ENCODE peak calls at places on chromosome 22, in four cellular contexts. I is thoracic aorta, D is GM23338, Z is breast epithelium. A is an unnamed sample.

GRCh38 chr22:36528795-36529718 is at the start of gene EIF3D:
- DNase-seq in I (peak), D (peak), Z (peak), A (peak)

GRCh38 chr22:50191041-50191740 is 5.5 kb downstream of the TRABD start:
- DNase-seq in I (no peak), D (no peak), Z (no peak), A (no peak)

GRCh38 chr22:38228873-38229740 is 27.3 kb downstream of the MAFF start:
- DNase-seq in I (peak), D (no peak), Z (peak), A (no peak)

GRCh38 chr22:36454916-36455570 is 26.4 kb downstream of the TXN2 start:
- DNase-seq in I (peak), D (peak), Z (peak), A (peak)

GRCh38 chr22:43743131-43743530 is 69.0 kb downstream of the EFCAB6 start:
- DNase-seq in I (no peak), D (peak), Z (no peak), A (no peak)

GRCh38 chr22:47192651-47193437 is 430.4 kb downstream of the TBC1D22A start:
- DNase-seq in I (no peak), D (no peak), Z (peak), A (no peak)

GRCh38 chr22:41966607-41967240 is 2.5 kb upstream of the SEPTIN3 start:
- DNase-seq in I (no peak), D (peak), Z (no peak), A (peak)

GRCh38 chr22:44685384-44686056 is 16.5 kb upstream of the PRR5 start:
- DNase-seq in I (no peak), D (peak), Z (no peak), A (no peak)

GRCh38 chr22:33747029-33747428 is 173.2 kb downstream of the LARGE1 start:
- DNase-seq in I (no peak), D (no peak), Z (no peak), A (no peak)

GRCh38 chr22:44712156-44712555 is 10.2 kb downstream of the PRR5 start:
- DNase-seq in I (no peak), D (no peak), Z (no peak), A (no peak)

GRCh38 chr22:22546490-22546889 is 12.6 kb downstream of the PRAME start:
- DNase-seq in I (no peak), D (no peak), Z (no peak), A (no peak)

GRCh38 chr22:35915477-35916013 is 113.1 kb downstream of the RBFOX2 start:
- DNase-seq in I (no peak), D (no peak), Z (no peak), A (no peak)

GRCh38 chr22:32660292-32660691 is 141.2 kb upstream of the TIMP3 start:
- DNase-seq in I (no peak), D (peak), Z (peak), A (no peak)

GRCh38 chr22:47175151-47175760 is 412.8 kb downstream of the TBC1D22A start:
- DNase-seq in I (no peak), D (no peak), Z (peak), A (peak)

GRCh38 chr22:50225200-50225969 is 19.4 kb downstream of the TUBGCP6 start:
- DNase-seq in I (no peak), D (no peak), Z (no peak), A (no peak)

GRCh38 chr22:37711490-37711889 is 14.6 kb downstream of the TRIOBP start:
- DNase-seq in I (no peak), D (no peak), Z (no peak), A (no peak)

GRCh38 chr22:50118557-50119168 is 28.9 kb downstream of the MOV10L1 start:
- DNase-seq in I (no peak), D (no peak), Z (no peak), A (peak)

GRCh38 chr22:46635756-46636155 is 15.6 kb downstream of the GRAMD4 start:
- DNase-seq in I (no peak), D (peak), Z (no peak), A (no peak)

GRCh38 chr22:45886502-45886901 is 90.5 kb downstream of the WNT7B start:
- DNase-seq in I (no peak), D (no peak), Z (no peak), A (no peak)

GRCh38 chr22:46007003-46007847 is 30.3 kb upstream of the WNT7B start:
- DNase-seq in I (no peak), D (no peak), Z (peak), A (no peak)

DNA sequence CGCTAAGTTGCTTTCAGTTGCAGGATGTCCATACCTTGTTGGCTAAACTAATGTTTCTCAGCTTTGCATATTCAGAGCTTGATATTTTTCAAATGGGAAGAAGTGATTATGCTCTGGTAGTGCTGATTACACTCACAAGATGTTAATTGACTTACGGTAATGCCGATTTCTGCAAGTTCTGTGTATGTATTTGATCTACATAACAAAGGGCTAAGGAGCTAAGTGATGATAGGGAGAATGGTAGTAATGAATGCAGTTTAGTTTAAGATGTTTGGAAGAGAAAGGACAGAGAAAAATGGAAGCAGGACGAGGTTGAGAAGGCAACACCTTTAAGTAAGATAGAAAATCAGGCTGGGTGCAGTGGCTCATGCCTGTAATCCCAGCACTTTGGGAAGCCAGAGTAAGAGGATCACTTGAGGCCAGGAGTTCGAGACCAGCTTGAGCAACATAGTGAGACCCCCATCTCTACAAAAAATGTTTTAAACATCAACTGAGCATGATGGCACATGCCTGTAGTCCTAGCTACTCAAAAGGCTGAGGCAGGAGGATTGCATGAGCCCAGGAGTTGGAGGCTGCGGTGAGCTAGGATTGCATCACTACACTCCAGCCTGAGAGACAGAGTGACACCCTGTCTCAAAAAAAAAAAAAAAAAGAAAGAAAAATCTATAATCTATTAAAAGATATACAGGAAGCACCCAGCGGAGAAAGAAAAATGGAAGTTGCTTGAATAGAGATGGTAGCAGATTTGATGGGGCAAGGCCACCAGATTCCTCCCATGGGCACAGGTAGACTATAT is 61.6 kb downstream of the FAM83F start:
- DNase-seq in I (no peak), D (no peak), Z (no peak), A (no peak)
- H3K4me3 ChIP-seq in I (no peak), D (peak), Z (no peak), A (no peak)

DNA sequence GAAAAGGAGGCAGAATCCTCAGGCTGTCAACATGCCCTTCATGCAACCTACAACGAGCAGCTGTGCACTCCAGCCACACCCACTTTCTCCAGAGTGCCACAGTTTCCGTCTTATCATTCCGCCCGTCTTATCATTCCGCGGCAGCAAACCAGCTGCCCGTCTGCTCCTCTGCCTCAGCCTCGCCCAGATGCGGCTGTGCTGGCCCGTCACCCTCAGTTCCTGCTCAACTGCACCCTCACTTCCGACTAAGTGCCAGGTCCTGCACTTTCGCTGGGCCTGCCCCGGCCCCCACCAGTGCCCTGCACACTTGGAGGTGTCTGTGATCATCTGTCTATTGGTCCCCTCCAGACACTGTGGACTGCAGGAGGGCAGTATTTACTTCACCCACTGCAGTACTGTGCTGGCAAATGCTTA is 43.7 kb downstream of the MICAL3 start:
- DNase-seq in I (no peak), D (no peak), Z (no peak), A (no peak)
- H3K27ac ChIP-seq in I (no peak), D (no peak), Z (no peak), A (no peak)

GRCh38 chr22:26952004-26952403 is 294.6 kb downstream of the MIAT start:
- DNase-seq in I (no peak), D (no peak), Z (no peak), A (no peak)
- H3K4me3 ChIP-seq in I (no peak), D (peak), Z (no peak), A (no peak)

DNA sequence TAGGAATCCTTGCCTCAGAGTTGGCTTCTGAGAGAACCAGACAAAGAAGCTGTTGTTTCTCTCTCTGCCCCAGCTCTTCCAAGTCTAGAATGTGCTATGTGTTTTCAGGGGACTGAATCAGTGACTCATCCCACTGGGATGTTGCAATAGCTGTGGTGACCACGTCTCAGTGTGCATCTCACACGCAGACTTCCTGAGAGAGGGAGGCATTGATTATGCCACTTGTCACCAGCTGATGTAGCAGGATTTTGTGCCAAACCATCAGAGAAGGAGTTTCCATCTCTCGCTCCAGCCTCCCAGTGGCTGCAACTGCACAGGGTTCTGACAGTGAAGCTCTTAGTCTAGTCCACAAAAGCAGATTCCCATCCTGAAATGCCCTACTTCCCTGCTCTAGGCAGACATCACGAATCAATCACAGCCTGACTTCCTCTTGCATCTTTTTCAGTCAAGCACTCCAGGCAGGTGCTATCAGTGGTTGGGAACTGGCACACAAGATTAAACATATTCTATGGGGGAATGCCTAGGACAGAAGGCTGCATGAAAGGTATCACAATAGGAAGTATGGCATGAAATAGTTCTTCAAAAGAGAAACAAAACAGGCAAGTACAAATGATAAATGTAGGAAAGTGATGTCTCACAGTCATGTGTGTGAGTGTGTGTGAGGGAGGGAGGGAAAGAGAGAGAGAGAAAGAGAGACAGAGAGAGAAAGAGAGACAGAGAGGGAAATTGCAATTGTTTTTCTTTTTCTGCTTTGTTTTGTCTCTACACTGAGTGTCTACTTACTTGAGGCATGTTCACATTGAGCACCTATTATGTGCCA is 456.0 kb downstream of the MIAT start:
- DNase-seq in I (peak), D (no peak), Z (no peak), A (no peak)
- H3K27ac ChIP-seq in I (no peak), D (no peak), Z (peak), A (peak)

GRCh38 chr22:23896166-23896522 is 2.0 kb downstream of the MIF start:
- DNase-seq in I (no peak), D (no peak), Z (no peak), A (no peak)
- H3K4me3 ChIP-seq in I (no peak), D (peak), Z (peak), A (no peak)

A was measured in AG04450.